ENCODE peak calls at places on chromosomes 5 and 9, in seven cellular contexts. B, Z, W, M, F, N and L are unnamed samples.

GRCh38 chr5:65062684-65063083 is 294.0 kb downstream of the CWC27 start:
- DNase-seq in B (peak), Z (no peak), W (no peak), M (no peak), F (no peak), N (no peak), L (no peak)

GRCh38 chr9:138007566-138008080 is 130.0 kb downstream of the CACNA1B start:
- DNase-seq in B (no peak), Z (peak), W (no peak), M (peak), F (no peak), N (no peak), L (peak)

GRCh38 chr5:7391215-7391614 is 4.7 kb upstream of the ADCY2 start:
- DNase-seq in B (no peak), Z (no peak), W (no peak), M (no peak), F (no peak), N (no peak), L (no peak)

GRCh38 chr5:134000116-134000515 is 4.7 kb downstream of the VDAC1 start:
- DNase-seq in B (no peak), Z (peak), W (peak), M (no peak), F (no peak), N (no peak), L (no peak)

GRCh38 chr5:76542887-76543690 is 80.1 kb downstream of the F2RL2 start:
- DNase-seq in B (peak), Z (peak), W (no peak), M (peak), F (peak), N (no peak), L (no peak)

GRCh38 chr9:123083680-123084079 is 50.2 kb downstream of the GPR21 start:
- DNase-seq in B (no peak), Z (no peak), W (no peak), M (no peak), F (no peak), N (no peak), L (no peak)

GRCh38 chr5:80036621-80037020 is 1.5 kb downstream of the THBS4 start:
- DNase-seq in B (no peak), Z (no peak), W (no peak), M (no peak), F (no peak), N (no peak), L (no peak)

GRCh38 chr5:168877132-168877895 is 298.1 kb upstream of the PANK3 start:
- DNase-seq in B (no peak), Z (no peak), W (no peak), M (no peak), F (no peak), N (peak), L (no peak)

GRCh38 chr5:110321117-110321516 is 405.4 kb downstream of the TMEM232 start:
- DNase-seq in B (no peak), Z (no peak), W (no peak), M (no peak), F (no peak), N (no peak), L (no peak)

GRCh38 chr9:87573841-87574342 is 76.2 kb downstream of the DAPK1 start:
- DNase-seq in B (no peak), Z (no peak), W (no peak), M (no peak), F (no peak), N (no peak), L (no peak)

GRCh38 chr5:62259699-62260220 is 46.2 kb upstream of the KIF2A start:
- DNase-seq in B (no peak), Z (no peak), W (no peak), M (no peak), F (no peak), N (no peak), L (no peak)

GRCh38 chr5:39186722-39187539 is 32.4 kb downstream of the FYB1 start:
- DNase-seq in B (no peak), Z (no peak), W (no peak), M (no peak), F (no peak), N (no peak), L (no peak)

GRCh38 chr9:133788819-133789733 is 50.9 kb upstream of the SARDH start:
- DNase-seq in B (no peak), Z (peak), W (peak), M (peak), F (no peak), N (no peak), L (no peak)

GRCh38 chr5:136155769-136156168 is 23.1 kb downstream of the SMAD5 start:
- DNase-seq in B (no peak), Z (no peak), W (no peak), M (no peak), F (no peak), N (no peak), L (no peak)

GRCh38 chr5:88886756-88887741 is 4.1 kb upstream of the MEF2C start:
- DNase-seq in B (no peak), Z (no peak), W (no peak), M (no peak), F (no peak), N (no peak), L (no peak)

GRCh38 chr5:112863549-112863948 is 2.5 kb downstream of the SRP19 start:
- DNase-seq in B (no peak), Z (peak), W (no peak), M (no peak), F (no peak), N (no peak), L (no peak)
- H3K4me3 ChIP-seq in B (no peak), Z (peak), W (no peak), M (no peak), F (no peak), N (peak), L (no peak)

GRCh38 chr5:37754976-37755375 is 84.9 kb downstream of the GDNF start:
- DNase-seq in B (no peak), Z (no peak), W (no peak), M (no peak), F (no peak), N (no peak), L (no peak)

GRCh38 chr5:37755581-37755980 is 84.3 kb downstream of the GDNF start:
- DNase-seq in B (no peak), Z (no peak), W (no peak), M (no peak), F (no peak), N (no peak), L (no peak)

GRCh38 chr5:37756248-37756647 is 83.6 kb downstream of the GDNF start:
- DNase-seq in B (no peak), Z (no peak), W (no peak), M (no peak), F (no peak), N (no peak), L (no peak)

DNA sequence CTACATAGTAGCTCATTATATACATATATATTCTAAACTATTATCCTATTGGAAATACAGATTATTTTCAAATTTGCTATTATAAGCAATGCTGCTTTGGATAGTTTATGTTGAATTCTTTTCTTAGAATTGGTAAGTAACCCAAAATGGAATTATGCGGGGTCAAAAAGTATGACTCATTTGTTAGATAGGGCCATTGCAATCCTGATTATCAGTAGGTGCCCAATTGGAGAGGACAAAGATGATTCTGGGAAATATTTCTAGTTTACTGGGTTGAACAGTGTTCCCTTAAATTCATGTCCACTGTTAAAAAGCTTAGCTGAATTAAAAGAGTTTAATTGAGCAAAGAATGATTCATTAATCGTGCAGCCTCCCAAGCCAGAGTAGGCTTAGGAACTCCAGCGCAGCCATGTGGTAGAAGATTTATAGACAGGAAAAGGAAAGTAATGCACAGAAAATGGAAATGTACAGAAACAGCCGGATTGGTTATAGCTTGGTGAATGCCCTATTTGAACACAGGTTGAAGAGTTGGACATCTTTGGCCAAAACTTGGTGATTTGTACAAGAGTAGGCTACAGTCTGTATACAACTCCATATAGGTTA is 81.8 kb downstream of the GDNF start:
- DNase-seq in B (no peak), Z (no peak), W (no peak), M (no peak), F (no peak), N (no peak), L (no peak)
- TF ChIP-seq CTCF in B (no peak), Z (no peak), W (no peak), M (no peak), F (no peak), N (peak), L (no peak)

DNA sequence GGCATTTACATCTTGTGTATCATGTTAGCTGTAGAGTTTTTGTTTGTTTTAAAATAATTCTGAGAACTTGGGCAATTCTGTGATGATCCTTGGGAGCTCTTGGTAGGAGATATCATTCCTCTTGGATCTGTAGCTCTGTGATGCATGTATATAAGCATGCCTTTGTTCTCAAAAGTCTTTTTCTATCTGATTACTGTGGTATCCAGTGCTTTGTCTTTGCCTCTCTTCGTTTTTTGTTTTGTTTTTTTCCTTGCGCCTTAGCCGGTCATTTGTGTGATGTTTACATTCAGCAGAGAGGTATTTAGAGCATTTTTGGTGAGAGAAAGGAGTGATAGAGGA is 110.0 kb downstream of the PAM start:
- DNase-seq in B (no peak), Z (no peak), W (no peak), M (no peak), F (no peak), N (no peak), L (no peak)
- H3K4me3 ChIP-seq in B (peak), Z (peak), W (peak), M (peak), F (peak), N (no peak), L (peak)

DNA sequence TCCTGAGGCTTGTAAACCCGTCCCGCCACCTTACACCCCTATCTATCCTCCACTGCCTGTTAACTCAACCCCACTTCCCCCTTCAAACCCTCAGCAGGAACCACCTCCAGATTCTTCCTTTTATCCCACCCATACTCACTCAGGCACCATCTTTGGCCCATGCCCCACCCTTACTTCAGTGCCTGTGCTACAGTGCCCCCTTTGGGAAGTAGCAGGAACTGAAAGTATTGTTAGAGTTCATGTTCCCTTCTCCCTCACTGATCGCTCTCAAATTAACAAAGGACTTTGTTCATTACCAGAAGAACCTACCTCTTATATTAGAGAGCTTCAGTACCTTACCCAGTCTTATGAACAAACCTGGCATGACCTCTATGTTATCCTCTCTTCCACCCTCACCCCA is 92.2 kb upstream of the MOCS2 start:
- DNase-seq in B (no peak), Z (no peak), W (no peak), M (no peak), F (no peak), N (peak), L (no peak)
- TF ChIP-seq CTCF in B (no peak), Z (no peak), W (no peak), M (no peak), F (no peak), N (peak), L (no peak)

DNA sequence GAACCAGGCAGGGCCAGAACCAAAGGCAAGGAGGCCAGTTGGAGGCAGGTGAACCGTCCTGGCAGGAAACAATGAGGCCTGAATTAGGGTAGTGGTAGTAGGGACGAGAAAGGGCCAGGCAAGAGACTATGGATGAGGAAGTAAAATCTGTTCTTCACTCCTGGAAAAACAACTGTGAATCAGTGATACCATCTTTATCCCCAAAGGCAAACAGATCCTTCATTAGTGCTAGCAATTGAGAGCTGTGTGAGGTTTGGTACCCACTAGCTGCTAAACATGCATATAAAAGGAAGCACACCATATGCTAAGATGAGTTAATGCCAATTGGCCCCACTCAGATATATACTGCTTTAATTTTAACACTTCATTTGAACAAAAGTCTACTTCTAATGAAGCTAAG is 244.9 kb upstream of the NR4A3 start:
- DNase-seq in B (no peak), Z (no peak), W (no peak), M (no peak), F (no peak), N (no peak), L (no peak)
- H3K4me3 ChIP-seq in B (no peak), Z (no peak), W (no peak), M (no peak), F (no peak), N (no peak), L (no peak)

GRCh38 chr9:95045751-95046150 is 271.8 kb downstream of the FANCC start:
- DNase-seq in B (no peak), Z (peak), W (no peak), M (no peak), F (no peak), N (no peak), L (no peak)
- TF ChIP-seq CTCF in B (no peak), Z (no peak), W (no peak), M (no peak), F (no peak), N (no peak), L (no peak)

GRCh38 chr9:131361202-131361833 is 32.6 kb upstream of the PRRC2B start:
- DNase-seq in B (peak), Z (peak), W (no peak), M (peak), F (peak), N (no peak), L (no peak)

GRCh38 chr9:131370638-131371037 is 23.2 kb upstream of the PRRC2B start:
- DNase-seq in B (no peak), Z (no peak), W (no peak), M (no peak), F (no peak), N (no peak), L (no peak)

GRCh38 chr9:131367445-131367844 is 26.4 kb upstream of the PRRC2B start:
- DNase-seq in B (no peak), Z (no peak), W (no peak), M (no peak), F (no peak), N (no peak), L (no peak)

GRCh38 chr9:131365546-131365945 is 28.3 kb upstream of the PRRC2B start:
- DNase-seq in B (no peak), Z (no peak), W (no peak), M (no peak), F (no peak), N (no peak), L (no peak)

GRCh38 chr9:131366745-131367401 is 27.0 kb upstream of the PRRC2B start:
- DNase-seq in B (no peak), Z (peak), W (peak), M (no peak), F (no peak), N (peak), L (no peak)
- H3K4me3 ChIP-seq in B (no peak), Z (no peak), W (no peak), M (no peak), F (no peak), N (no peak), L (no peak)

GRCh38 chr5:28580616-28581015 is 1542.2 kb upstream of the CDH9 start:
- DNase-seq in B (no peak), Z (no peak), W (no peak), M (no peak), F (no peak), N (no peak), L (no peak)

GRCh38 chr5:28575368-28575767 is 1537.0 kb upstream of the CDH9 start:
- DNase-seq in B (no peak), Z (no peak), W (no peak), M (no peak), F (no peak), N (no peak), L (no peak)

GRCh38 chr5:28574616-28575015 is 1536.2 kb upstream of the CDH9 start:
- DNase-seq in B (no peak), Z (no peak), W (no peak), M (no peak), F (no peak), N (no peak), L (no peak)

GRCh38 chr5:28576022-28576421 is 1537.6 kb upstream of the CDH9 start:
- DNase-seq in B (no peak), Z (no peak), W (no peak), M (no peak), F (no peak), N (peak), L (no peak)
- TF ChIP-seq CTCF in B (no peak), Z (no peak), W (no peak), M (no peak), F (no peak), N (peak), L (no peak)

GRCh38 chr9:75967556-75967955 is 77.1 kb downstream of the PCSK5 start:
- DNase-seq in B (no peak), Z (no peak), W (no peak), M (no peak), F (no peak), N (no peak), L (no peak)
- H3K4me3 ChIP-seq in B (no peak), Z (no peak), W (no peak), M (no peak), F (no peak), N (no peak), L (no peak)

DNA sequence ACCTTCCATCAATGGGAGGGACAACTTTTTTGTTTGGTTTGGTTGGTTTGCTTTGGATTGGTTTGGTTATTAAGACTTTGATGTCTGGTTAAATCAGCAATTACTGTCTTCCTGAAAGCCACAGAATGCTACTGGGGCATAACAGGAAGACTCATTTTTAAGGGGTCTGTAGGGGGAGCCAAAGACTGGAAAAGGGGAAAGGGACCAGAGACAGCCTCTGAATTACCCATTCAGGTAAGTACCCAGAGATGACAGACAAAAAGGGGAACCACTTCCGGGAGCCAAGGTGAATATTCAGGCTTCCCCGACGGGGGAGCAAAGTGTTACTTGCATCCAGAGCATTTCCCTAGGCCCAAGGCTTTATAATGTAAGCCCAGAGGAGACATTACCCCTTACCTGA is 4.6 kb upstream of the FEM1C start:
- DNase-seq in B (no peak), Z (no peak), W (no peak), M (no peak), F (no peak), N (peak), L (no peak)
- TF ChIP-seq CTCF in B (no peak), Z (no peak), W (peak), M (peak), F (no peak), N (peak), L (no peak)